ENCODE peak calls at places on chromosomes 4 and X, in five cellular contexts. Z, F, O, H and A are unnamed samples.

GRCh38 chrX:22323541-22323940 is 50.8 kb downstream of the CBLL2 start:
- DNase-seq in Z (peak), F (peak), O (no peak), H (peak), A (no peak)

GRCh38 chr4:157045507-157046127 is 30.3 kb upstream of the GLRB start:
- DNase-seq in Z (peak), F (peak), O (peak), H (peak), A (no peak)

GRCh38 chr4:110508827-110509446 is 33.0 kb downstream of the ENPEP start:
- DNase-seq in Z (peak), F (peak), O (no peak), H (peak), A (no peak)

GRCh38 chrX:47218280-47218919 is at the start of gene CDK16:
- DNase-seq in Z (peak), F (peak), O (no peak), H (peak), A (peak)

GRCh38 chr4:186132577-186133277 is 28.2 kb downstream of the FAM149A start:
- DNase-seq in Z (peak), F (peak), O (no peak), H (peak), A (no peak)

GRCh38 chrX:45862801-45863200 is 662.1 kb upstream of the DIPK2B start:
- DNase-seq in Z (no peak), F (no peak), O (no peak), H (no peak), A (no peak)

GRCh38 chr4:54971474-54971950 is 153.9 kb downstream of the KDR start:
- DNase-seq in Z (peak), F (peak), O (no peak), H (peak), A (no peak)

GRCh38 chr4:168587326-168588125 is 90.7 kb downstream of the PALLD start:
- DNase-seq in Z (peak), F (peak), O (no peak), H (peak), A (no peak)

GRCh38 chr4:40939826-40940225 is 190.1 kb downstream of the NSUN7 start:
- DNase-seq in Z (no peak), F (peak), O (no peak), H (no peak), A (no peak)

GRCh38 chr4:128540122-128540521 is 252.5 kb upstream of the PGRMC2 start:
- DNase-seq in Z (no peak), F (no peak), O (no peak), H (no peak), A (no peak)

GRCh38 chrX:96372313-96373046 is 312.2 kb upstream of the DIAPH2 start:
- DNase-seq in Z (peak), F (peak), O (peak), H (peak), A (no peak)

GRCh38 chrX:72128881-72129280 is 2.8 kb downstream of the RTL5 start:
- DNase-seq in Z (peak), F (peak), O (no peak), H (no peak), A (no peak)

GRCh38 chr4:39563448-39563847 is 36.2 kb upstream of the UGDH start:
- DNase-seq in Z (peak), F (no peak), O (no peak), H (peak), A (no peak)

GRCh38 chr4:27011401-27011800 is 150.8 kb downstream of the STIM2 start:
- DNase-seq in Z (no peak), F (no peak), O (no peak), H (peak), A (no peak)

GRCh38 chrX:70508296-70508911 is 63.8 kb downstream of the DLG3 start:
- DNase-seq in Z (peak), F (peak), O (no peak), H (peak), A (peak)

GRCh38 chr4:13530823-13531608 is 13.3 kb downstream of the NKX3-2 start:
- DNase-seq in Z (no peak), F (no peak), O (no peak), H (no peak), A (no peak)

GRCh38 chr4:107619065-107619464 is 101.0 kb downstream of the PAPSS1 start:
- DNase-seq in Z (peak), F (peak), O (peak), H (no peak), A (no peak)

GRCh38 chr4:41413670-41414069 is 124.3 kb upstream of the LIMCH1 start:
- DNase-seq in Z (peak), F (no peak), O (no peak), H (no peak), A (no peak)

GRCh38 chrX:49042581-49043219 is 457 bp downstream of the TFE3 start:
- DNase-seq in Z (peak), F (peak), O (no peak), H (no peak), A (no peak)

GRCh38 chr4:55736605-55737183 is 82.9 kb upstream of the EXOC1L start:
- DNase-seq in Z (peak), F (peak), O (no peak), H (peak), A (no peak)